ENCODE peak calls at places on chromosomes 2 and 18, in four cellular contexts. Q is HepG2, D is H1, Z is GM12878. O is an unnamed sample.

GRCh38 chr2:238956676-238957075 is 108.8 kb downstream of the TWIST2 start:
- DNase-seq in Q (no peak), D (no peak), Z (no peak), O (no peak)

GRCh38 chr18:23712445-23712844 is 23.2 kb downstream of the LAMA3 start:
- DNase-seq in Q (no peak), D (no peak), Z (no peak), O (no peak)

GRCh38 chr18:8423051-8423558 is 186.1 kb upstream of the RAB12 start:
- DNase-seq in Q (peak; percentile 57), D (no peak), Z (no peak), O (no peak)

GRCh38 chr2:232219496-232219870 is 159.1 kb upstream of the ALPP start:
- DNase-seq in Q (no peak), D (no peak), Z (no peak), O (no peak)

GRCh38 chr2:176293334-176293733 is 24.1 kb downstream of the MTX2 start:
- DNase-seq in Q (no peak), D (no peak), Z (no peak), O (no peak)

GRCh38 chr2:170845343-170845742 is 28.7 kb downstream of the GAD1 start:
- DNase-seq in Q (no peak), D (no peak), Z (no peak), O (peak; percentile 77)

GRCh38 chr2:97751752-97752151 is 38.4 kb downstream of the ZAP70 start:
- DNase-seq in Q (no peak), D (no peak), Z (no peak), O (no peak)

GRCh38 chr2:217307023-217307422 is 447.2 kb upstream of the TNP1 start:
- DNase-seq in Q (no peak), D (no peak), Z (no peak), O (no peak)

GRCh38 chr18:3192286-3192685 is 27.5 kb downstream of the MYOM1 start:
- DNase-seq in Q (no peak), D (no peak), Z (no peak), O (no peak)

GRCh38 chr2:25606892-25607291 is 66.5 kb downstream of the DTNB start:
- DNase-seq in Q (peak; percentile 46), D (no peak), Z (no peak), O (no peak)

GRCh38 chr2:239589270-239589825 is 188.5 kb upstream of the HDAC4 start:
- DNase-seq in Q (no peak), D (no peak), Z (no peak), O (no peak)

GRCh38 chr2:196759378-196759706 is 40.1 kb downstream of the GTF3C3 start:
- DNase-seq in Q (no peak), D (no peak), Z (no peak), O (no peak)

GRCh38 chr2:144096531-144096930 is 423.4 kb downstream of the ZEB2 start:
- DNase-seq in Q (no peak), D (no peak), Z (no peak), O (no peak)

GRCh38 chr2:208033701-208034502 is 8.6 kb upstream of the PLEKHM3 start:
- DNase-seq in Q (peak; percentile 97), D (no peak), Z (no peak), O (peak; percentile 61)

GRCh38 chr18:57437782-57438668 is 2.9 kb downstream of the ONECUT2 start:
- DNase-seq in Q (peak; percentile 75), D (no peak), Z (no peak), O (peak; percentile 92)

GRCh38 chr2:233952335-233952734 is 35.2 kb downstream of the TRPM8 start:
- DNase-seq in Q (no peak), D (no peak), Z (no peak), O (no peak)

GRCh38 chr2:205585451-205586045 is 96.8 kb upstream of the NRP2 start:
- DNase-seq in Q (no peak), D (no peak), Z (no peak), O (no peak)

GRCh38 chr2:191892391-191892790 is 45.5 kb upstream of the CAVIN2 start:
- DNase-seq in Q (no peak), D (no peak), Z (no peak), O (no peak)

GRCh38 chr2:225025917-225026571 is 16.2 kb downstream of the DOCK10 start:
- DNase-seq in Q (no peak), D (no peak), Z (no peak), O (no peak)

GRCh38 chr2:6945087-6945813 is 28.0 kb downstream of the RNF144A start:
- DNase-seq in Q (no peak), D (no peak), Z (peak; percentile 72), O (no peak)

DNA sequence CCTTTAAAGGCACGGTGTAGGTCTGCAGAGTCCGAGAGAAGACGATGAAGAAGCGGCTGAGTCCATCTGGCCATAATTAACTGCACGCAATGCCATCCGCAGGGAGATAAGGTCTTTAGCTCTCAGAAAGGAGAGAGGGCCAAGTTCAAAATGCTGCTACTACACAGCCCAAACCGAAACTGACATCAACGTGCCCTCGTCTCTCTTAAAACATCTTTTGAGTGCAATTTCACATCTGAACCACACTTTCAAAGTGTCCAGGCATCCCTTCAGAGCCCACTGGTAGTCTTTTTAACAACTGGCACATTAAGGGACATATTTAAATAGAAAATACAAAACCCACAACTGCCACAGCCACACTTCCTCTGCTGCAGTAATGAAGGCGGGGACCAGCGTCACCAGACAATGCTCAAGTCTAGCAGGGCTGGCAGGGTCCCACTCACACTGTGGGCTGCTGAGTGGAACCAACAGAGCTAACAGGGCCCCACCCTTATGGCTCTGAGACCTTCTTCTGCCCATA is 35.8 kb downstream of the ST3GAL5 start:
- DNase-seq in Q (no peak), D (no peak), Z (peak; percentile 88), O (no peak)
- TF ChIP-seq ATF2 in Q (no peak), D (no peak), Z (no peak), O (no peak)

DNA sequence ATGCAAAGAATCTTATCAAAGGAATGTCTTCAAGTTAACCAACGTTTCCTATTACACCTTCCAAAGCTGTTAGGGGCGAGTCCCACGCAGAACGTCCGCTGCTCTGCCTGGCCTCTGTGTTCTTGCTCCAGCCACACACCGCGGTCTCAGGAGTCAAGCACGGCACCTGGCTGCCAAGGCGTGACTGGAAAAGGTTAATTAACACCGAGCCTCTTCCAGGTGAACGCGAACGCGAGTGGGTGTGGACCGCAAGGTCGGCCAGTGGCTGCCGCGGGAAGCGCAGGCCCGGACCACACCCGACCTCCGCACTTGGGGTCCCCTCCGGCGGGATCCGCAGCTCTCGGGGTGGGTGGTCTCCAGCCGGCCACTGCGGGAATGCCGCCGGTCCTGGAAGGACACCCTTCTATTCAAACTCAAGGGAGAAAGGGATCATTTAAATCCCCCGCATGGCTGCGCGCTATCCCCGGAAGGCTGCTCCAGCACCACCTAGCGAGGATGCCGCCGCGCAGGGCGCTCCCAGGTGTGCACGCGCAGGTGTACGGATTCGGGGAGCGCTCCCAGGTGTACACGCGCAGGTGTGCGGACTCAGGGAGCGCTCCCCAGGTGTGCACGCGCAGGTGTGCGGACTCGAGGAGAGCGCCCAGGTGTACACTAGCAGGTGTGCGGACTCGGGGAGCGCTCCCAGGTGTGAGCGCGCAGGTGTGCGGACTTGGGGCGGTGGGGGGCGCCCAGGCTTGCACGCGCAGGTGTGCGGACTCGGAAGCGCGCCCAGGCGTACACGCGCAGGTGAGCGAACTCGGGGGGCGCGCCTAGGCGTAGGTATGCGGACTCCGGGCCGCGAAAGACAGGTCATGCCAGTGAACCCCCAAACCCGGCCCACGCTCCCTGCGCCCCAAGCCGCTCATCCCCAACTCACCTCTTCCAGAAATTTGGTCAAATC is 662 bp downstream of the CYB5A start:
- DNase-seq in Q (peak; percentile 34), D (peak; percentile 56), Z (no peak), O (peak; percentile 77)
- TF ChIP-seq ATF2 in Q (peak; percentile 18), D (no peak), Z (no peak), O (no peak)

GRCh38 chr2:193810533-193810932 is 1615.8 kb upstream of the TMEFF2 start:
- DNase-seq in Q (no peak), D (no peak), Z (no peak), O (no peak)
- TF ChIP-seq ATF2 in Q (no peak), D (no peak), Z (no peak), O (no peak)

DNA sequence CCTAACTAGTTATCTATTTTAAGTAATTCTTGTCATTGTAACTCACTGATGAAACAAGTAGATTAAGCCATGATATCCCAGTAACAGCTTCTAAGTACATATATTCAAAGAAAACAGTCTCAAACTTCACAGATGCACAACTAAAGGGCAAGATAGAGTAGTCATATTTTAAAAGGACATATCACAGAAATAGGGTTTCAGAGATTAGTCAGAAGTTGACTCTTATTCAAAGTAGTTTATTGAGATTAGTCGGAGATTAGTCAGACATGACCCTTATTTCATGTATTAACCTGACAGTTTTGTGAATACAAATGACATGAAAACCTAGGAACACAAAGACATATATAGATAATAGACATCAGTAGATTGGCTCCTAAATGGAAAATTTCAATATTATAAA is 15.9 kb upstream of the CHAC2 start:
- DNase-seq in Q (no peak), D (no peak), Z (no peak), O (no peak)
- TF ChIP-seq ATF2 in Q (no peak), D (no peak), Z (peak; percentile 71), O (no peak)

GRCh38 chr2:28613616-28614501 is 118.0 kb downstream of the PLB1 start:
- DNase-seq in Q (peak; percentile 42), D (no peak), Z (no peak), O (no peak)

GRCh38 chr2:28617502-28618184 is 121.8 kb downstream of the PLB1 start:
- DNase-seq in Q (no peak), D (no peak), Z (no peak), O (no peak)

GRCh38 chr2:28613181-28613580 is 117.3 kb downstream of the PLB1 start:
- DNase-seq in Q (no peak), D (no peak), Z (no peak), O (no peak)

GRCh38 chr2:28616618-28617017 is 120.8 kb downstream of the PLB1 start:
- DNase-seq in Q (no peak), D (no peak), Z (no peak), O (no peak)

GRCh38 chr2:28615691-28616090 is 119.8 kb downstream of the PLB1 start:
- DNase-seq in Q (no peak), D (no peak), Z (no peak), O (no peak)
- TF ChIP-seq ATF2 in Q (no peak), D (no peak), Z (no peak), O (no peak)

DNA sequence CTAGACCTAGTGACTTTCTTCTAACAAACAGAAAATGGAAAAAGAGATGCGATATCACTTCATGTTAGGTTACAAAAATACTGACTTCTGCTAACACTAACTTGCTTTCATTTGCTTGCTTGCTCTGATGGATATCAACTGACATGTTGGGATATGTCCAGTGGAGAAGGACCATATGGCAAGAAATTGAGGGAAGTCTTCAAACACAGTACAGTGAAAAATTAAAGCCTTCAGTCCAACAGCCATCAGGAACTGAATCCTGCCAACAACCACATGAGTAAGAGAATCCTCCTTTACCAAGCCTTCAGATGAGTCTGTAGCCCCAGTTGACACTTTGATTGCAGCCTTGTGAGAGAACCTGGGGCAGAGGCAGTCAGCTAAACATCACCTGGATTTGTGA is 143.9 kb downstream of the MAIP1 start:
- DNase-seq in Q (no peak), D (no peak), Z (no peak), O (no peak)
- TF ChIP-seq ATF2 in Q (no peak), D (no peak), Z (no peak), O (no peak)

O was measured in WTC11.